ENCODE peak calls at places on chromosomes 13 and 19, in five cellular contexts. M is activated naive CD8-positive, alpha-beta T cell treated with anti-CD3 and anti-CD28 coated beads, Interleukin-2, amount 50 U/mL, for 24 hours; V is psoas muscle; Z is SW480; L is epithelial cell of prostate. N is an unnamed sample.

GRCh38 chr19:39514840-39515550 is at the start of gene SELENOV:
- DNase-seq in V (no peak), M (peak), L (no peak), Z (no peak), N (no peak)

GRCh38 chr19:34180273-34180672 is 8.0 kb downstream of the LSM14A start:
- DNase-seq in Z (no peak), M (no peak), V (no peak), L (no peak), N (no peak)

GRCh38 chr19:52638601-52639000 is 446 bp upstream of the ZNF83 start:
- DNase-seq in Z (peak), V (no peak), M (no peak), L (no peak), N (no peak)

GRCh38 chr19:15323496-15324235 is 8.7 kb downstream of the BRD4 start:
- DNase-seq in M (no peak), V (peak), L (peak), Z (no peak), N (no peak)

GRCh38 chr19:58538257-58539168 is 5.4 kb upstream of the TRIM28 start:
- DNase-seq in Z (peak), M (peak), V (no peak), L (no peak), N (peak)

GRCh38 chr13:46168818-46169217 is 13.2 kb downstream of the LCP1 start:
- DNase-seq in L (no peak), M (no peak), V (no peak), Z (no peak), N (no peak)

GRCh38 chr13:74870865-74871264 is 611.1 kb downstream of the TBC1D4 start:
- DNase-seq in M (no peak), L (peak), Z (no peak), V (no peak), N (no peak)

GRCh38 chr13:64446372-64446771 is 2783.8 kb downstream of the PCDH9 start:
- DNase-seq in L (no peak), M (no peak), Z (peak), V (no peak), N (no peak)

GRCh38 chr13:35953537-35954206 is 177.5 kb downstream of the DCLK1 start:
- DNase-seq in V (peak), M (no peak), L (peak), Z (peak), N (no peak)

GRCh38 chr13:113535381-113535781 is 44.9 kb upstream of the DCUN1D2 start:
- DNase-seq in M (no peak), L (no peak), V (no peak), Z (no peak), N (no peak)

GRCh38 chr19:19657397-19657783 is 6.1 kb downstream of the ATP13A1 start:
- DNase-seq in L (no peak), V (peak), Z (no peak), M (no peak), N (no peak)

GRCh38 chr19:49340069-49340864 is 5.1 kb downstream of the CD37 start:
- DNase-seq in L (no peak), V (peak), M (peak), Z (peak), N (peak)

GRCh38 chr19:8421484-8422461 is 8.7 kb downstream of the MARCHF2 start:
- DNase-seq in V (no peak), M (no peak), L (no peak), Z (no peak), N (no peak)

GRCh38 chr13:24005711-24006281 is 108.5 kb upstream of the C1QTNF9B start:
- DNase-seq in L (no peak), Z (peak), M (no peak), V (no peak), N (no peak)

GRCh38 chr13:80101040-80101439 is 239.9 kb downstream of the SPRY2 start:
- DNase-seq in M (no peak), V (no peak), Z (no peak), L (no peak), N (no peak)